ENCODE peak calls at places on chromosomes 7 and 10, in four cellular contexts. One of them, this sample, is unnamed.

GRCh38 chr10:30121401-30121800 is 62.0 kb upstream of the JCAD start:
- DNase-seq in adrenal gland: no peak
- DNase-seq in Peyer's patch: no peak
- DNase-seq in GM12891: no peak
- DNase-seq in this sample: no peak

GRCh38 chr10:543862-544822 is 145.3 kb downstream of the DIP2C start:
- DNase-seq in Peyer's patch: no peak
- DNase-seq in adrenal gland: no peak
- DNase-seq in GM12891: no peak
- DNase-seq in this sample: no peak

GRCh38 chr7:39417642-39418041 is 148.6 kb upstream of the YAE1 start:
- DNase-seq in Peyer's patch: no peak
- DNase-seq in adrenal gland: no peak
- DNase-seq in GM12891: no peak
- DNase-seq in this sample: no peak

GRCh38 chr10:78365711-78366110 is 332.0 kb downstream of the RPS24 start:
- DNase-seq in Peyer's patch: no peak
- DNase-seq in GM12891: no peak
- DNase-seq in adrenal gland: no peak
- DNase-seq in this sample: no peak

GRCh38 chr10:119859422-119860258 is 13.0 kb downstream of the MCMBP start:
- DNase-seq in adrenal gland: no peak
- DNase-seq in GM12891: no peak
- DNase-seq in Peyer's patch: no peak
- DNase-seq in this sample: peak; percentile 76

GRCh38 chr10:5519054-5519453 is 5.7 kb upstream of the CALML3 start:
- DNase-seq in Peyer's patch: no peak
- DNase-seq in adrenal gland: no peak
- DNase-seq in GM12891: no peak
- DNase-seq in this sample: no peak

GRCh38 chr10:6145414-6145978 is 56.7 kb downstream of the RBM17 start:
- DNase-seq in Peyer's patch: no peak
- DNase-seq in GM12891: no peak
- DNase-seq in adrenal gland: no peak
- DNase-seq in this sample: no peak

GRCh38 chr10:108850138-108850854 is 1073.0 kb downstream of the XPNPEP1 start:
- DNase-seq in Peyer's patch: no peak
- DNase-seq in GM12891: no peak
- DNase-seq in adrenal gland: no peak
- DNase-seq in this sample: no peak

GRCh38 chr7:74672343-74672915 is 14.9 kb downstream of the GTF2I start:
- DNase-seq in GM12891: no peak
- DNase-seq in adrenal gland: no peak
- DNase-seq in Peyer's patch: no peak
- DNase-seq in this sample: no peak

GRCh38 chr10:92142949-92143348 is 147.9 kb downstream of the CPEB3 start:
- DNase-seq in Peyer's patch: no peak
- DNase-seq in adrenal gland: no peak
- DNase-seq in GM12891: no peak
- DNase-seq in this sample: no peak

GRCh38 chr10:58384095-58384494 is 1.1 kb upstream of the TFAM start:
- DNase-seq in adrenal gland: no peak
- DNase-seq in Peyer's patch: no peak
- DNase-seq in GM12891: peak; percentile 14
- DNase-seq in this sample: peak; percentile 36

GRCh38 chr10:69506834-69507643 is 55.8 kb downstream of the TSPAN15 start:
- DNase-seq in GM12891: no peak
- DNase-seq in Peyer's patch: no peak
- DNase-seq in adrenal gland: no peak
- DNase-seq in this sample: no peak

GRCh38 chr10:60282771-60283353 is 106.8 kb downstream of the ANK3 start:
- DNase-seq in Peyer's patch: peak; percentile 48
- DNase-seq in adrenal gland: no peak
- DNase-seq in GM12891: no peak
- DNase-seq in this sample: no peak

GRCh38 chr7:125059861-125060456 is 130.3 kb upstream of the POT1 start:
- DNase-seq in GM12891: no peak
- DNase-seq in adrenal gland: no peak
- DNase-seq in Peyer's patch: no peak
- DNase-seq in this sample: no peak

GRCh38 chr7:73682745-73683055 is 553 bp downstream of the DNAJC30 start:
- DNase-seq in Peyer's patch: no peak
- DNase-seq in adrenal gland: no peak
- DNase-seq in GM12891: no peak
- DNase-seq in this sample: no peak

GRCh38 chr10:78179886-78180285 is 146.2 kb downstream of the RPS24 start:
- DNase-seq in adrenal gland: no peak
- DNase-seq in Peyer's patch: no peak
- DNase-seq in GM12891: no peak
- DNase-seq in this sample: no peak

GRCh38 chr10:71253981-71254818 is 41.8 kb downstream of the UNC5B start:
- DNase-seq in adrenal gland: no peak
- DNase-seq in GM12891: no peak
- DNase-seq in Peyer's patch: no peak
- DNase-seq in this sample: no peak

GRCh38 chr7:151869968-151870918 is 6.7 kb downstream of the PRKAG2 start:
- DNase-seq in Peyer's patch: no peak
- DNase-seq in adrenal gland: no peak
- DNase-seq in GM12891: no peak
- DNase-seq in this sample: no peak

GRCh38 chr10:125878957-125879835 is 1.9 kb downstream of the DHX32 start:
- DNase-seq in GM12891: no peak
- DNase-seq in adrenal gland: peak; percentile 54
- DNase-seq in Peyer's patch: no peak
- DNase-seq in this sample: no peak

GRCh38 chr7:95996886-95997285 is 224.5 kb downstream of the DYNC1I1 start:
- DNase-seq in Peyer's patch: no peak
- DNase-seq in adrenal gland: no peak
- DNase-seq in GM12891: no peak
- DNase-seq in this sample: no peak

GRCh38 chr7:78357709-78358108 is 559.1 kb downstream of the PHTF2 start:
- DNase-seq in GM12891: no peak
- DNase-seq in Peyer's patch: no peak
- DNase-seq in adrenal gland: no peak
- DNase-seq in this sample: no peak

GRCh38 chr7:141700848-141701371 is 1.1 kb downstream of the DENND11 start:
- DNase-seq in GM12891: no peak
- DNase-seq in adrenal gland: no peak
- DNase-seq in Peyer's patch: no peak
- DNase-seq in this sample: no peak

GRCh38 chr7:80918909-80919721 is at the start of gene SEMA3C:
- DNase-seq in Peyer's patch: peak; percentile 17
- DNase-seq in adrenal gland: peak; percentile 85
- DNase-seq in GM12891: peak; percentile 29
- DNase-seq in this sample: peak; percentile 90

GRCh38 chr10:113301342-113301984 is 251.4 kb upstream of the HABP2 start:
- DNase-seq in adrenal gland: no peak
- DNase-seq in GM12891: no peak
- DNase-seq in Peyer's patch: no peak
- DNase-seq in this sample: no peak

GRCh38 chr10:89427629-89428028 is 13.3 kb downstream of the IFIT5 start:
- DNase-seq in Peyer's patch: no peak
- DNase-seq in GM12891: no peak
- DNase-seq in adrenal gland: no peak
- DNase-seq in this sample: no peak

GRCh38 chr7:118195837-118196474 is 12.0 kb downstream of the LSM8 start:
- DNase-seq in adrenal gland: peak; percentile 71
- DNase-seq in Peyer's patch: peak; percentile 63
- DNase-seq in GM12891: no peak
- DNase-seq in this sample: peak; percentile 67

GRCh38 chr10:79393924-79394610 is 46.8 kb downstream of the PPIF start:
- DNase-seq in adrenal gland: no peak
- DNase-seq in GM12891: no peak
- DNase-seq in Peyer's patch: no peak
- DNase-seq in this sample: no peak

GRCh38 chr7:42175834-42176745 is 60.9 kb downstream of the GLI3 start:
- DNase-seq in Peyer's patch: no peak
- DNase-seq in adrenal gland: no peak
- DNase-seq in GM12891: no peak
- DNase-seq in this sample: no peak

GRCh38 chr10:103872137-103872933 is 17.0 kb upstream of the SH3PXD2A start:
- DNase-seq in adrenal gland: no peak
- DNase-seq in Peyer's patch: no peak
- DNase-seq in GM12891: no peak
- DNase-seq in this sample: no peak

GRCh38 chr10:91596821-91597396 is 36.0 kb downstream of the PPP1R3C start:
- DNase-seq in GM12891: no peak
- DNase-seq in Peyer's patch: no peak
- DNase-seq in adrenal gland: no peak
- DNase-seq in this sample: no peak

GRCh38 chr7:135197906-135198655 is 13.2 kb downstream of the WDR91 start:
- DNase-seq in Peyer's patch: no peak
- DNase-seq in GM12891: no peak
- DNase-seq in adrenal gland: no peak
- DNase-seq in this sample: no peak

GRCh38 chr7:31094271-31094670 is 42.2 kb downstream of the ADCYAP1R1 start:
- DNase-seq in GM12891: no peak
- DNase-seq in Peyer's patch: no peak
- DNase-seq in adrenal gland: no peak
- DNase-seq in this sample: no peak

GRCh38 chr10:80070068-80070467 is 8.4 kb upstream of the TMEM254 start:
- DNase-seq in Peyer's patch: no peak
- DNase-seq in GM12891: no peak
- DNase-seq in adrenal gland: no peak
- DNase-seq in this sample: no peak

GRCh38 chr7:32890553-32891045 is 961 bp downstream of the KBTBD2 start:
- DNase-seq in Peyer's patch: peak; percentile 65
- DNase-seq in adrenal gland: no peak
- DNase-seq in GM12891: no peak
- DNase-seq in this sample: peak; percentile 90

GRCh38 chr7:32892521-32893224 is 1.1 kb upstream of the KBTBD2 start:
- DNase-seq in adrenal gland: peak; percentile 54
- DNase-seq in Peyer's patch: peak; percentile 36
- DNase-seq in GM12891: no peak
- DNase-seq in this sample: peak; percentile 81

GRCh38 chr7:32893225-32893560 is 1.6 kb upstream of the KBTBD2 start:
- DNase-seq in GM12891: no peak
- DNase-seq in adrenal gland: no peak
- DNase-seq in Peyer's patch: no peak
- DNase-seq in this sample: no peak

GRCh38 chr7:32891046-32891799 is at the start of gene KBTBD2:
- DNase-seq in Peyer's patch: peak; percentile 69
- DNase-seq in GM12891: peak; percentile 60
- DNase-seq in adrenal gland: peak; percentile 86
- DNase-seq in this sample: peak; percentile 81

GRCh38 chr7:32891800-32892520 is 400 bp upstream of the KBTBD2 start:
- DNase-seq in adrenal gland: peak; percentile 98
- DNase-seq in GM12891: peak; percentile 71
- DNase-seq in Peyer's patch: peak; percentile 95
- DNase-seq in this sample: peak; percentile 94
- TF ChIP-seq POLR2A in adrenal gland: peak; percentile 45
- TF ChIP-seq POLR2A in GM12891: peak; percentile 85
- TF ChIP-seq POLR2A in Peyer's patch: peak; percentile 68
- TF ChIP-seq POLR2A in this sample: peak; percentile 68

DNA sequence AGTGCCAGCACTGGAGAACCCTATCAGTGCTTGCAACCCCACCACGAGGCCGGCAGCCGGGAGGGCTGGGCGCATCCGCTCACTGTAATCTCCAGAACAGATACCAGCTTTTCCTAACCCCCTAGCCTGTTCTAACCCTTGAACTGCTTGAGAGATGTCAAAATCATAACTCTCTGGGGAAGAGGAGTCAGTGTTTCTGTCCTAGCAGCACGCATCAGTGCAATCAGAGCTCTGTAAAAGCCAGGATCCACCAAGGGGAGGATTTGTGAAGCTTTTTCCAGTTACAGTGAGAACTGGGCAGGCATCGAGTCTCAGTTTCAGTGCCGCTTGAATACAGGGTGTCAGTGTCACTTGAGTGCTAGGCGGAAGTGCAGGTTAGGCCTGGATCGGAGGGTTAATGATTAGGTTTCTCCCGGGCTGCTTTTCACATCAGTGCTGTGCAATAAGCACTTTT is 104.5 kb upstream of the INSYN2A start:
- DNase-seq in Peyer's patch: no peak
- DNase-seq in GM12891: no peak
- DNase-seq in adrenal gland: no peak
- DNase-seq in this sample: no peak
- TF ChIP-seq POLR2A in Peyer's patch: no peak
- TF ChIP-seq POLR2A in GM12891: no peak
- TF ChIP-seq POLR2A in adrenal gland: no peak
- TF ChIP-seq POLR2A in this sample: no peak

GRCh38 chr10:72330059-72330426 is 24.7 kb downstream of the DNAJB12 start:
- DNase-seq in Peyer's patch: no peak
- DNase-seq in adrenal gland: no peak
- DNase-seq in GM12891: no peak
- DNase-seq in this sample: no peak
- TF ChIP-seq POLR2A in Peyer's patch: no peak
- TF ChIP-seq POLR2A in adrenal gland: no peak
- TF ChIP-seq POLR2A in GM12891: no peak
- TF ChIP-seq POLR2A in this sample: no peak

DNA sequence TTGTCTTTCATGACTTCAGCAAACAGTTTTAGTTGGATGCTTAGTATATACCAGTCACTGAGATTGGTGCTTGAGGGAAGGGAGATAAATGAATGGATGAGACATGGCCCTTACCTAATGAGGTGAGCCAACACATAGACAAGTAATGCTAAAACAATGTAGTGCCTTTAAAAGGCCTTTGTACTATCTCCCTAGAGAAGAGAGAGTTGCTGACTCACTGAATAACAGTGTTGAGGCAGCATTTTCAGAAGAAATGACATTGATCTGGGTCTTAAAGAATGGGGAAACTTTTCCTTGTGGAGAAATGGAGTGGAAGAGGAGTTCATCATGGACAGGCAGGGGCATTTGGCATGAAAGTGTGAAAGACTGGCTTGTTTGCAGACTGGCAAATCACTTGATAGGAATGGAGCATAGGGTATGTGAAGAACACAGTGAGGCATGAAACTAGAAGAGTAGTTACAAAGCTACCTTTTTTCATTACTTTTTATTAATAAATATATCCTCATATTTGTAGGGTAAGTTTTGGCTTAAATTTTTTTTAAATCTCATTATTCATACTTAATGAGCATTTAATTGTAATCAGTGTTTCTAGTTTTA is 91.2 kb downstream of the KAT6B start:
- DNase-seq in GM12891: no peak
- DNase-seq in Peyer's patch: no peak
- DNase-seq in adrenal gland: no peak
- DNase-seq in this sample: no peak
- TF ChIP-seq POLR2A in GM12891: no peak
- TF ChIP-seq POLR2A in Peyer's patch: no peak
- TF ChIP-seq POLR2A in adrenal gland: no peak
- TF ChIP-seq POLR2A in this sample: no peak